ENCODE peak calls at places on chromosome 1, in five cellular contexts. S is COR-L47, U is neural progenitor cell, Q is nephron progenitor cell, T is stomach. G is an unnamed sample.

GRCh38 chr1:22821027-22821426 is 110.4 kb downstream of the EPHB2 start:
- DNase-seq in Q (no peak), U (no peak), T (no peak), S (no peak), G (no peak)

GRCh38 chr1:36366091-36366661 is 19.5 kb downstream of the STK40 start:
- DNase-seq in T (no peak), S (no peak), U (peak), Q (peak), G (no peak)

GRCh38 chr1:58575831-58576726 is 973 bp downstream of the TACSTD2 start:
- DNase-seq in S (no peak), T (peak), Q (no peak), U (no peak), G (peak)

GRCh38 chr1:196951711-196952394 is 8.3 kb downstream of the CFHR2 start:
- DNase-seq in S (no peak), T (no peak), Q (no peak), U (no peak), G (no peak)

GRCh38 chr1:91014475-91014874 is 7.4 kb downstream of the ZNF644 start:
- DNase-seq in S (no peak), U (no peak), T (no peak), Q (no peak), G (no peak)

GRCh38 chr1:60866884-60867648 is 215.3 kb upstream of the NFIA start:
- DNase-seq in S (no peak), U (no peak), T (no peak), Q (no peak), G (no peak)

GRCh38 chr1:178094752-178095645 is 1.1 kb downstream of the RASAL2 start:
- DNase-seq in Q (no peak), U (peak), S (no peak), T (no peak), G (no peak)

GRCh38 chr1:44707959-44708831 is 22.8 kb downstream of the RNU5D-1 start:
- DNase-seq in Q (no peak), S (no peak), U (peak), T (no peak), G (peak)

GRCh38 chr1:37265786-37266667 is 208.4 kb upstream of the ZC3H12A start:
- DNase-seq in Q (no peak), S (no peak), U (no peak), T (no peak), G (no peak)

GRCh38 chr1:16149702-16150488 is 6.0 kb downstream of the EPHA2 start:
- DNase-seq in Q (no peak), S (no peak), U (no peak), T (no peak), G (no peak)

GRCh38 chr1:98500324-98500723 is 161.2 kb upstream of the SNX7 start:
- DNase-seq in T (no peak), U (no peak), Q (no peak), S (no peak), G (no peak)

GRCh38 chr1:70440642-70441391 is 29.7 kb downstream of the CTH start:
- DNase-seq in Q (no peak), T (no peak), U (no peak), S (no peak), G (no peak)

GRCh38 chr1:212281589-212281988 is 3.6 kb upstream of the PPP2R5A start:
- DNase-seq in Q (no peak), U (no peak), S (no peak), T (no peak), G (no peak)

GRCh38 chr1:48039088-48040049 is 42.2 kb upstream of the TRABD2B start:
- DNase-seq in T (no peak), Q (peak), S (peak), U (no peak), G (no peak)